ENCODE peak calls at places on chromosomes 11 and 22, in ten cellular contexts. P is tibial nerve, T is occipital lobe, J is HS-27A, Y is HEK293T, S is left colon, A is ovary, K is spleen, G is endothelial cell of umbilical vein, F is caudate nucleus. X is an unnamed sample.

GRCh38 chr22:36288571-36289405 is 35.9 kb downstream of the APOL1 start:
- DNase-seq in Y (no peak), A (no peak), G (no peak), T (no peak), F (no peak), J (no peak), P (no peak), S (no peak), K (peak), X (no peak)

GRCh38 chr11:35525501-35526175 is at the start of gene PAMR1:
- DNase-seq in J (no peak), K (peak), P (peak), Y (peak), A (no peak), F (no peak), T (no peak), S (peak), G (no peak), X (no peak)

GRCh38 chr11:34600339-34601084 is 20.4 kb upstream of the EHF start:
- DNase-seq in F (no peak), T (no peak), Y (no peak), G (no peak), A (no peak), K (no peak), S (peak), P (no peak), J (no peak), X (no peak)

GRCh38 chr11:64334764-64335741 is 5.0 kb upstream of the CCDC88B start:
- DNase-seq in P (no peak), S (peak), Y (no peak), G (peak), K (no peak), T (no peak), F (no peak), J (peak), A (no peak), X (peak)

GRCh38 chr11:75052457-75052856 is 44.2 kb downstream of the OR2AT4 start:
- DNase-seq in F (no peak), J (no peak), P (no peak), Y (no peak), A (no peak), K (no peak), G (no peak), S (no peak), T (no peak), X (no peak)

GRCh38 chr11:106311531-106312230 is 234.2 kb downstream of the AASDHPPT start:
- DNase-seq in T (no peak), G (no peak), Y (no peak), F (no peak), K (no peak), J (no peak), S (no peak), P (no peak), A (no peak), X (no peak)

GRCh38 chr11:128324531-128325141 is 262.7 kb downstream of the ETS1 start:
- DNase-seq in J (no peak), Y (no peak), T (no peak), F (no peak), A (no peak), S (no peak), G (no peak), K (peak), P (no peak), X (no peak)

GRCh38 chr11:3894128-3894731 is 38.8 kb downstream of the STIM1 start:
- DNase-seq in Y (no peak), S (no peak), A (no peak), P (no peak), T (no peak), J (no peak), K (peak), G (peak), F (no peak), X (peak)

GRCh38 chr22:32258791-32259190 is 3.6 kb upstream of the SLC5A4 start:
- DNase-seq in T (no peak), G (no peak), S (no peak), A (no peak), Y (no peak), F (no peak), P (no peak), K (no peak), J (no peak), X (no peak)

GRCh38 chr11:111886844-111887243 is 7.5 kb downstream of the CFAP68 start:
- DNase-seq in K (no peak), P (no peak), A (no peak), T (no peak), J (no peak), F (no peak), S (no peak), Y (no peak), G (no peak), X (no peak)

GRCh38 chr11:116791002-116791812 is 472 bp downstream of the APOA5 start:
- DNase-seq in P (peak), K (peak), F (peak), S (peak), G (peak), Y (peak), A (peak), T (peak), J (no peak), X (peak)

GRCh38 chr11:75286826-75287465 is 46.4 kb downstream of the TPBGL start:
- DNase-seq in T (no peak), J (no peak), F (no peak), S (no peak), K (no peak), P (no peak), Y (no peak), G (no peak), A (no peak), X (no peak)

GRCh38 chr11:8023831-8024555 is 36.9 kb downstream of the EIF3F start:
- DNase-seq in T (no peak), Y (no peak), J (no peak), G (no peak), S (no peak), P (no peak), A (no peak), K (no peak), F (no peak), X (no peak)

GRCh38 chr22:34877506-34877905 is 188.5 kb upstream of the ISX start:
- DNase-seq in J (no peak), Y (no peak), P (no peak), G (no peak), K (no peak), F (no peak), S (no peak), A (no peak), T (no peak), X (no peak)

GRCh38 chr11:111603633-111604130 is 1.4 kb downstream of the SIK2 start:
- DNase-seq in G (peak), F (no peak), A (no peak), P (no peak), K (no peak), Y (no peak), T (no peak), J (no peak), S (no peak), X (peak)

GRCh38 chr22:21961886-21962654 is 9.4 kb upstream of the PPM1F start:
- DNase-seq in Y (no peak), F (no peak), P (no peak), J (no peak), K (no peak), S (peak), T (peak), G (no peak), A (no peak), X (no peak)

GRCh38 chr11:12707500-12707880 is 33.3 kb downstream of the TEAD1 start:
- DNase-seq in Y (no peak), A (no peak), P (no peak), S (no peak), J (no peak), G (no peak), F (no peak), K (no peak), T (no peak), X (no peak)

GRCh38 chr11:47433991-47434786 is 8.0 kb upstream of the PSMC3 start:
- DNase-seq in G (no peak), P (no peak), A (peak), F (no peak), K (no peak), T (no peak), Y (no peak), S (no peak), J (no peak), X (no peak)